ENCODE peak calls at places on chromosomes 1 and 21, in nine cellular contexts. L is IMR-90; E is CD8-positive, alpha-beta T cell; T is AG09319; R is lower lobe of right lung; N is WTC11; D is fibroblast of lung; A is epithelial cell of esophagus; Z is left lung. K is an unnamed sample.

GRCh38 chr1:156281281-156282142 is 1.1 kb downstream of the SMG5 start:
- DNase-seq in L (peak), E (no peak), T (no peak), R (no peak), N (no peak), D (peak), A (peak), Z (no peak), K (no peak)

GRCh38 chr1:117268926-117269378 is 58.2 kb upstream of the VTCN1 start:
- DNase-seq in L (no peak), E (no peak), T (no peak), R (no peak), N (peak), D (no peak), A (peak), Z (no peak), K (no peak)

GRCh38 chr1:113759341-113760101 is at the start of gene PHTF1:
- DNase-seq in L (peak), E (peak), T (peak), R (peak), N (peak), D (peak), A (peak), Z (peak), K (peak)

GRCh38 chr1:111752186-111752585 is 3.5 kb upstream of the DDX20 start:
- DNase-seq in L (no peak), E (no peak), T (no peak), R (no peak), N (no peak), D (no peak), A (no peak), Z (no peak), K (no peak)

GRCh38 chr1:158793604-158794003 is 12.6 kb upstream of the OR6N2 start:
- DNase-seq in L (no peak), E (peak), T (no peak), R (no peak), N (peak), D (no peak), A (peak), Z (no peak), K (no peak)

GRCh38 chr21:29586696-29587095 is 288.0 kb downstream of the BACH1 start:
- DNase-seq in L (peak), E (no peak), T (no peak), R (no peak), N (no peak), D (no peak), A (no peak), Z (no peak), K (no peak)

GRCh38 chr1:51214615-51215131 is 21.4 kb upstream of the RNF11 start:
- DNase-seq in L (peak), E (no peak), T (peak), R (no peak), N (no peak), D (peak), A (peak), Z (no peak), K (no peak)

GRCh38 chr1:23793018-23793781 is 2.3 kb downstream of the LYPLA2 start:
- DNase-seq in L (no peak), E (peak), T (no peak), R (peak), N (no peak), D (peak), A (peak), Z (peak), K (no peak)

GRCh38 chr1:7469255-7469938 is 301.7 kb upstream of the VAMP3 start:
- DNase-seq in L (no peak), E (no peak), T (no peak), R (no peak), N (no peak), D (peak), A (peak), Z (peak), K (no peak)

GRCh38 chr1:66446261-66447001 is 87.5 kb upstream of the SGIP1 start:
- DNase-seq in L (peak), E (peak), T (peak), R (no peak), N (no peak), D (peak), A (peak), Z (no peak), K (no peak)

GRCh38 chr1:10795305-10796021 is 983 bp downstream of the CASZ1 start:
- DNase-seq in L (no peak), E (no peak), T (no peak), R (peak), N (peak), D (peak), A (peak), Z (no peak), K (no peak)

GRCh38 chr1:61631436-61631835 is 93.5 kb downstream of the TM2D1 start:
- DNase-seq in L (no peak), E (no peak), T (no peak), R (no peak), N (no peak), D (no peak), A (no peak), Z (no peak), K (no peak)

GRCh38 chr1:203126151-203126865 is 1.2 kb upstream of the ADORA1 start:
- DNase-seq in L (peak), E (no peak), T (no peak), R (no peak), N (no peak), D (peak), A (no peak), Z (no peak), K (peak)

GRCh38 chr1:85311818-85312217 is 35.4 kb upstream of the BCL10 start:
- DNase-seq in L (no peak), E (no peak), T (no peak), R (no peak), N (no peak), D (no peak), A (no peak), Z (no peak), K (no peak)

GRCh38 chr1:164619006-164619784 is 60.2 kb downstream of the PBX1 start:
- DNase-seq in L (no peak), E (no peak), T (no peak), R (no peak), N (no peak), D (no peak), A (no peak), Z (no peak), K (no peak)

GRCh38 chr1:230509281-230509977 is 83.3 kb upstream of the PGBD5 start:
- DNase-seq in L (peak), E (no peak), T (peak), R (no peak), N (no peak), D (peak), A (peak), Z (no peak), K (no peak)

GRCh38 chr1:43999455-43999854 is 8.1 kb downstream of the CCDC24 start:
- DNase-seq in L (no peak), E (no peak), T (no peak), R (no peak), N (no peak), D (no peak), A (no peak), Z (no peak), K (no peak)
- TF ChIP-seq CTCF in L (no peak), E (no peak), T (no peak), R (no peak), N (no peak), D (no peak), A (no peak), Z (no peak), K (no peak)

GRCh38 chr1:94541175-94542087 is at the start of gene F3:
- DNase-seq in L (peak), E (peak), T (peak), R (peak), N (peak), D (peak), A (peak), Z (peak), K (peak)
- TF ChIP-seq CTCF in L (peak), E (no peak), T (no peak), R (peak), N (no peak), D (no peak), A (peak), Z (no peak), K (peak)

DNA sequence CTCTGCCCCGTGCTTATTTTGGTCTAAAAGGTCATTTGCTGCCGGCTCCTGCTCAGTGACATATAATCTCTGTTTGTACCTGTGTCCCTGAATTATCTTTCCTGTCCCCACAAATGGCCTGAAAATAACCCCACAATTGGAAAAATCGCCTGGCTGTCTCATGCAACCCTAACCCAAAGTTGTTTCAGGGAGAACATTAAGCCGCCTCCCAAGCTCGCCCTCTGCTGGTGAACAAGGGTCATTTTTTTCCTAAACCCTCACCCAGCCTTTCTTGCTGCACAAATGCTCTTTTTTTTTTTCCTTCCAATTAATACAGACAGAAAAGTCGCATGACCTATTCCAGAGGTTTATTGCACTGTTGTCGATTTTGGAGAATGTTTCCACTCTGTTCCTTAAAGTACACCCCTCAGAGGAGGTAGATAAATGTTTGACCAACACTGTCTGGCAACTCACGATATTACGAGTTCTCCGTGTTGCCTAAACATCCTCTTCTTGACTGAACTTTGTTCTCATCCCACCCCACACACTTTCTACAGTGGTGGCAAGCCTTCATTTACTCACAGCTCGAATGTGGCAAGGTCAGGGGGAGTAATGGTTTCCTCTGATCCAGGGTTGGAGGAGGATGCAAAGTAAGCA is 148.7 kb downstream of the ZZZ3 start:
- DNase-seq in L (peak), E (peak), T (peak), R (peak), N (peak), D (peak), A (peak), Z (no peak), K (no peak)
- TF ChIP-seq CTCF in L (peak), E (peak), T (peak), R (peak), N (peak), D (peak), A (peak), Z (peak), K (peak)

GRCh38 chr1:109112652-109113285 is 1.1 kb upstream of the ELAPOR1 start:
- DNase-seq in L (peak), E (peak), T (peak), R (peak), N (peak), D (peak), A (peak), Z (peak), K (peak)

GRCh38 chr1:109111386-109112055 is 2.4 kb upstream of the ELAPOR1 start:
- DNase-seq in L (no peak), E (no peak), T (no peak), R (no peak), N (no peak), D (no peak), A (peak), Z (no peak), K (no peak)

GRCh38 chr1:109113787-109114568 is at the start of gene ELAPOR1:
- DNase-seq in L (peak), E (peak), T (no peak), R (peak), N (peak), D (peak), A (peak), Z (peak), K (no peak)

GRCh38 chr1:109109906-109110305 is 4.0 kb upstream of the ELAPOR1 start:
- DNase-seq in L (no peak), E (no peak), T (no peak), R (no peak), N (no peak), D (no peak), A (no peak), Z (no peak), K (no peak)

GRCh38 chr1:109112056-109112651 is 1.8 kb upstream of the ELAPOR1 start:
- DNase-seq in L (peak), E (no peak), T (no peak), R (no peak), N (no peak), D (peak), A (peak), Z (no peak), K (no peak)
- TF ChIP-seq CTCF in L (peak), E (no peak), T (peak), R (no peak), N (no peak), D (no peak), A (peak), Z (no peak), K (no peak)

GRCh38 chr1:12097321-12097720 is 34.2 kb downstream of the TNFRSF8 start:
- DNase-seq in L (peak), E (no peak), T (no peak), R (no peak), N (no peak), D (peak), A (peak), Z (no peak), K (no peak)

GRCh38 chr1:12098786-12099185 is 35.7 kb downstream of the TNFRSF8 start:
- DNase-seq in L (peak), E (no peak), T (no peak), R (no peak), N (no peak), D (peak), A (peak), Z (no peak), K (no peak)

GRCh38 chr1:12094180-12094579 is 31.1 kb downstream of the TNFRSF8 start:
- DNase-seq in L (no peak), E (no peak), T (no peak), R (no peak), N (no peak), D (no peak), A (no peak), Z (no peak), K (no peak)

GRCh38 chr1:12096615-12097014 is 33.5 kb downstream of the TNFRSF8 start:
- DNase-seq in L (no peak), E (no peak), T (no peak), R (no peak), N (no peak), D (no peak), A (no peak), Z (no peak), K (no peak)

DNA sequence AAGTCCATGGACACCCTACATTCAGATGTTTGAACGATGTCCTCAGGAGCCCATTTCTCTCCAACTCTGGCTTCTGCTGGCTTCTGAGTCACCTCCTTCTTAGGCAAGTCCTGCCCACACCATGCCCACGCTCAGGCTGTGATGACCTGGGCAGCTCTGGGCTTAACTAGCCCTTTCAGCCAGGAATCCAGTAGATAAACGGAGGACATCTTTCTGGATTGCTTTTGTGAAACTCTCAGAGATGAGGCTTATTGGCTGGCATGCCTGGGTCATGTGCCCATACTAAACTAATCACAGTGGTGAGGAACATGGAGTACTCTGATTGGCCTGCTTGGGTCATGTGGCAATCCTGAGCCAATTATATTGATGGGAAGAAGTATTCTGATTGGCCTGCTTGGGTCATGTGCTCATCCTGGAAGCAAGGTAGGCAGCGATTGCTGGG is 32.7 kb downstream of the TNFRSF8 start:
- DNase-seq in L (peak), E (no peak), T (no peak), R (no peak), N (no peak), D (peak), A (no peak), Z (no peak), K (no peak)
- TF ChIP-seq CTCF in L (no peak), E (no peak), T (no peak), R (no peak), N (no peak), D (no peak), A (no peak), Z (no peak), K (no peak)

DNA sequence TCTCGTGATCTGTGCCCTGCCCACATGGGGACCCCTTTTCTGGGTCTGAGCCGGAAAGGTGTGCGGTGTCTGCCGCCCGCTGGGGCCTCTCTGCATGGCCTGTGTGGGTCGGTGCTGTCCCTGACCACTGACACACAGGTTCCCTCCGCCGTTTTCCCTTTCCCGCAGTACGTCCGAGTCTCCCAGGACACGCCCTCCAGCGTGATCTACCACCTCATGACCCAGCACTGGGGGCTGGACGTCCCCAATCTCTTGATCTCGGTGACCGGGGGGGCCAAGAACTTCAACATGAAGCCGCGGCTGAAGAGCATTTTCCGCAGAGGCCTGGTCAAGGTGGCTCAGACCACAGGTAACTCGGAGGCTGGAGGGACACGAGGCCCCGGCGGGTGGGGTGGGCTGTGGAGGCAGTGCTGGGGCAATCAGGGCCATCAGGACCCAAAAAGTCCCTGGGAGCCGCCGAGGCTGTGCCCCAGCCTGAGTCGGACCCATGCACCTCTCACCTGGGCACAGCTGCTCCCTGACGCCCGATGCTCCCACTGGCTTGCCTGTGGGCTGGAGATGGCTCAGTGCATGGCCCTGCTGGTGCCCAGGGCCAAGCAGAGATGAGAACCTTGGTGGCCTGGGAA is 13.3 kb downstream of the TRPM2 start:
- DNase-seq in L (no peak), E (no peak), T (no peak), R (no peak), N (no peak), D (no peak), A (no peak), Z (peak), K (no peak)
- TF ChIP-seq CTCF in L (no peak), E (no peak), T (no peak), R (no peak), N (no peak), D (no peak), A (no peak), Z (no peak), K (no peak)

GRCh38 chr1:199550384-199551067 is 477.0 kb upstream of the NR5A2 start:
- DNase-seq in L (peak), E (no peak), T (no peak), R (no peak), N (no peak), D (peak), A (no peak), Z (no peak), K (no peak)
- TF ChIP-seq CTCF in L (peak), E (no peak), T (peak), R (no peak), N (no peak), D (peak), A (no peak), Z (no peak), K (peak)

GRCh38 chr1:65434255-65434654 is 13.8 kb downstream of the LEPR start:
- DNase-seq in L (no peak), E (no peak), T (no peak), R (no peak), N (no peak), D (no peak), A (no peak), Z (no peak), K (no peak)
- TF ChIP-seq CTCF in L (no peak), E (no peak), T (no peak), R (no peak), N (no peak), D (peak), A (peak), Z (no peak), K (peak)

DNA sequence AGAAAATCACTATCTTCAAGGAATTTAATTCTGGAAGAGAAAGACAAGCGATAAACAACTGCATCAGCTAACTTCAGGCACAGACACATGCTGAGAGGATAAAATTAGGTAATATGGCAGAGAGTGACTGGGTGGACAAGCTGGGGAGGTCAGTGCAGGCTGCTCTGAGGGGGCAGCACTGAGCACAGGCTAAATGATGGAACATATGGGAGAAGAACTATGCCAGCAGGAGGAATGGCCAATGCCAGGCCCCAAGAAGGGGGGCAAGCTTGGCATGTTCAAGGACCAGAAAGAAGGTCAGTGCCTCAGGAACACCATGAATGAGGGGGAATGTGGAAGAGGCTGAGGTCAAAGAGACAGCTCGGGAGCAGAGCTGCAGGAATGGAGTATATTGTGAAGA is 190.7 kb upstream of the MAP1LC3C start:
- DNase-seq in L (no peak), E (no peak), T (no peak), R (no peak), N (peak), D (no peak), A (no peak), Z (no peak), K (peak)
- TF ChIP-seq CTCF in L (no peak), E (no peak), T (no peak), R (no peak), N (no peak), D (no peak), A (no peak), Z (no peak), K (no peak)

GRCh38 chr1:45260244-45260643 is 53.8 kb upstream of the ZSWIM5 start:
- DNase-seq in L (no peak), E (no peak), T (no peak), R (no peak), N (no peak), D (no peak), A (no peak), Z (no peak), K (no peak)

GRCh38 chr1:45266151-45266801 is 59.9 kb upstream of the ZSWIM5 start:
- DNase-seq in L (peak), E (no peak), T (peak), R (no peak), N (no peak), D (peak), A (peak), Z (no peak), K (no peak)

GRCh38 chr1:45265244-45265643 is 58.8 kb upstream of the ZSWIM5 start:
- DNase-seq in L (no peak), E (no peak), T (no peak), R (no peak), N (no peak), D (no peak), A (no peak), Z (no peak), K (no peak)

GRCh38 chr1:45259053-45259452 is 52.6 kb upstream of the ZSWIM5 start:
- DNase-seq in L (no peak), E (no peak), T (no peak), R (no peak), N (no peak), D (no peak), A (no peak), Z (no peak), K (no peak)

DNA sequence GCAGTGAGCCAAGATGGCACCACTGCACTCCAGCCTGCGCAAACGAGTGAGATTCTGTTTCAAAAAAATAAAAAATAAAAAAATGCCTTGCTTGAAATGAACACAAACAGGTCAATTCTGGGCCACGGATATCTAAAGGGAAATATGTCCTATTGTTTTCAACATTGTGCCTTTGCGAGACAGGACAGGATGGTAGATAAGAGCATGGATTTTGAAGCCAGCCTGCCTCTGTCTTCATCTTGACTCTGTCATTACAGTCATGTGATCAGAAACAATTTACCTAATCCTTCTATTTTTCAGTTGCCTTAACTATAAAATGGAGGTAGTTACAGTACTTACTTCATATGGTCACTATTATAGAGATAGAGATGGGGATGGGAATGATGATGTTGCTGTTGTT is 56.7 kb upstream of the ZSWIM5 start:
- DNase-seq in L (no peak), E (no peak), T (no peak), R (no peak), N (no peak), D (no peak), A (no peak), Z (no peak), K (no peak)
- TF ChIP-seq CTCF in L (no peak), E (no peak), T (no peak), R (no peak), N (no peak), D (no peak), A (no peak), Z (no peak), K (no peak)